ENCODE peak calls at places on chromosomes 3 and 15, in four cellular contexts. U is NCI-H345, Q is NCI-H748 treated with DMSO at 0.1 percent for 48 hours, A is skeletal muscle cell. V is an unnamed sample.

GRCh38 chr3:67569324-67569723 is 85.1 kb downstream of the SUCLG2 start:
- DNase-seq in U (no peak), Q (no peak), A (no peak), V (no peak)

GRCh38 chr3:188272481-188273372 is 118.8 kb downstream of the LPP start:
- DNase-seq in U (no peak), Q (no peak), A (no peak), V (no peak)

GRCh38 chr3:8387591-8387990 is 114.0 kb upstream of the LMCD1 start:
- DNase-seq in U (no peak), Q (no peak), A (peak; percentile 4), V (no peak)

GRCh38 chr3:67723863-67724262 is 69.5 kb upstream of the SUCLG2 start:
- DNase-seq in U (no peak), Q (no peak), A (no peak), V (no peak)

GRCh38 chr3:95172549-95172948 is 1109.7 kb downstream of the NSUN3 start:
- DNase-seq in U (no peak), Q (peak; percentile 39), A (no peak), V (peak; percentile 76)

GRCh38 chr3:58623961-58624360 is 42.6 kb downstream of the FAM3D start:
- DNase-seq in U (no peak), Q (no peak), A (no peak), V (no peak)

GRCh38 chr3:148329481-148330220 is 368.1 kb upstream of the AGTR1 start:
- DNase-seq in U (peak; percentile 19), Q (peak; percentile 15), A (no peak), V (no peak)

GRCh38 chr3:37223084-37223975 is 48.9 kb upstream of the LRRFIP2 start:
- DNase-seq in U (no peak), Q (no peak), A (no peak), V (no peak)

GRCh38 chr15:90143176-90143655 is 40.9 kb upstream of the IDH2 start:
- DNase-seq in U (peak; percentile 52), Q (peak; percentile 9), A (no peak), V (peak; percentile 39)

GRCh38 chr3:99859855-99860254 is 42.2 kb downstream of the CMSS1 start:
- DNase-seq in U (no peak), Q (no peak), A (peak; percentile 95), V (no peak)

GRCh38 chr15:87713405-87713995 is 543.0 kb downstream of the NTRK3 start:
- DNase-seq in U (no peak), Q (no peak), A (no peak), V (no peak)